ENCODE peak calls at places on chromosomes 7 and 10, in eight cellular contexts. K is K562, R is HCT116, N is endothelial cell of umbilical vein, E is H1, X is HepG2, T is SK-N-SH, V is GM12878. P is an unnamed sample.

GRCh38 chr7:47392241-47392759 is 189.6 kb downstream of the TNS3 start:
- DNase-seq in K (peak; percentile 41), R (no peak), N (no peak), E (no peak), X (no peak), T (no peak), V (no peak), P (no peak)

GRCh38 chr7:17302575-17303142 is 4.2 kb downstream of the AHR start:
- DNase-seq in K (no peak), R (no peak), N (peak; percentile 87), E (no peak), X (no peak), T (no peak), V (peak; percentile 40), P (no peak)

GRCh38 chr7:128106840-128107239 is 75.6 kb upstream of the LRRC4 start:
- DNase-seq in K (no peak), R (no peak), N (no peak), E (no peak), X (no peak), T (no peak), V (no peak), P (no peak)

GRCh38 chr10:6211341-6212265 is 8.9 kb downstream of the PFKFB3 start:
- DNase-seq in K (no peak), R (no peak), N (no peak), E (peak; percentile 50), X (no peak), T (peak; percentile 85), V (no peak), P (no peak)

GRCh38 chr7:2517004-2517403 is 2.6 kb upstream of the LFNG start:
- DNase-seq in K (no peak), R (no peak), N (no peak), E (no peak), X (no peak), T (no peak), V (no peak), P (no peak)

GRCh38 chr7:122143376-122143750 is 686 bp downstream of the AASS start:
- DNase-seq in K (no peak), R (no peak), N (peak; percentile 64), E (no peak), X (no peak), T (peak; percentile 26), V (no peak), P (no peak)

GRCh38 chr10:114504769-114505579 is 100.7 kb upstream of the AFAP1L2 start:
- DNase-seq in K (no peak), R (no peak), N (peak; percentile 99), E (no peak), X (peak; percentile 67), T (no peak), V (no peak), P (no peak)

GRCh38 chr10:130809761-130810515 is 501.6 kb downstream of the TCERG1L start:
- DNase-seq in K (no peak), R (no peak), N (no peak), E (peak; percentile 48), X (no peak), T (no peak), V (no peak), P (no peak)

GRCh38 chr7:55325371-55325792 is 39.8 kb upstream of the LANCL2 start:
- DNase-seq in K (no peak), R (no peak), N (no peak), E (no peak), X (no peak), T (no peak), V (no peak), P (no peak)

GRCh38 chr10:72414642-72415041 is 59.9 kb upstream of the DNAJB12 start:
- DNase-seq in K (no peak), R (no peak), N (no peak), E (no peak), X (no peak), T (no peak), V (no peak), P (no peak)

GRCh38 chr7:82534687-82535086 is 91.1 kb upstream of the CACNA2D1 start:
- DNase-seq in K (no peak), R (peak; percentile 10), N (peak; percentile 79), E (no peak), X (no peak), T (no peak), V (no peak), P (no peak)

GRCh38 chr7:46900312-46901263 is 681.3 kb downstream of the TNS3 start:
- DNase-seq in K (no peak), R (no peak), N (no peak), E (no peak), X (no peak), T (peak; percentile 34), V (no peak), P (no peak)

GRCh38 chr10:79382491-79382941 is 35.2 kb downstream of the PPIF start:
- DNase-seq in K (no peak), R (no peak), N (no peak), E (peak; percentile 45), X (no peak), T (no peak), V (no peak), P (no peak)

GRCh38 chr10:34696423-34696822 is 118.7 kb downstream of the PARD3 start:
- DNase-seq in K (no peak), R (no peak), N (peak; percentile 64), E (no peak), X (no peak), T (no peak), V (no peak), P (no peak)

GRCh38 chr10:47357131-47357582 is 9.0 kb downstream of the RBP3 start:
- DNase-seq in K (no peak), R (no peak), N (no peak), E (no peak), X (no peak), T (no peak), V (no peak), P (no peak)

GRCh38 chr10:25725917-25726716 is 207.9 kb upstream of the MYO3A start:
- DNase-seq in K (peak; percentile 48), R (peak; percentile 35), N (peak; percentile 42), E (no peak), X (peak; percentile 47), T (peak; percentile 46), V (no peak), P (no peak)

GRCh38 chr10:114684822-114685209 is 26.7 kb upstream of the ABLIM1 start:
- DNase-seq in K (no peak), R (no peak), N (peak; percentile 92), E (no peak), X (peak; percentile 95), T (peak; percentile 33), V (no peak), P (no peak)

GRCh38 chr7:114007391-114007790 is 88.6 kb upstream of the PPP1R3A start:
- DNase-seq in K (no peak), R (no peak), N (peak; percentile 56), E (no peak), X (no peak), T (no peak), V (no peak), P (no peak)

GRCh38 chr10:34163075-34163905 is 651.8 kb downstream of the PARD3 start:
- DNase-seq in K (peak; percentile 42), R (no peak), N (peak; percentile 14), E (no peak), X (no peak), T (no peak), V (no peak), P (no peak)

GRCh38 chr10:127411062-127411461 is 138.0 kb upstream of the NPS start:
- DNase-seq in K (no peak), R (no peak), N (no peak), E (no peak), X (no peak), T (no peak), V (no peak), P (no peak)

GRCh38 chr10:102641398-102641797 is 2.9 kb upstream of the TRIM8 start:
- DNase-seq in K (no peak), R (no peak), N (no peak), E (no peak), X (peak; percentile 51), T (no peak), V (no peak), P (no peak)
- H3K9ac ChIP-seq in K (peak overlapping the region; percentile 72), R (peak overlapping the region; percentile 67), N (peak overlapping the region; percentile 68), E (no peak overlapping the region), X (peak overlapping the region; percentile 79), T (peak overlapping the region; percentile 99), V (no peak overlapping the region), P (no peak overlapping the region)

DNA sequence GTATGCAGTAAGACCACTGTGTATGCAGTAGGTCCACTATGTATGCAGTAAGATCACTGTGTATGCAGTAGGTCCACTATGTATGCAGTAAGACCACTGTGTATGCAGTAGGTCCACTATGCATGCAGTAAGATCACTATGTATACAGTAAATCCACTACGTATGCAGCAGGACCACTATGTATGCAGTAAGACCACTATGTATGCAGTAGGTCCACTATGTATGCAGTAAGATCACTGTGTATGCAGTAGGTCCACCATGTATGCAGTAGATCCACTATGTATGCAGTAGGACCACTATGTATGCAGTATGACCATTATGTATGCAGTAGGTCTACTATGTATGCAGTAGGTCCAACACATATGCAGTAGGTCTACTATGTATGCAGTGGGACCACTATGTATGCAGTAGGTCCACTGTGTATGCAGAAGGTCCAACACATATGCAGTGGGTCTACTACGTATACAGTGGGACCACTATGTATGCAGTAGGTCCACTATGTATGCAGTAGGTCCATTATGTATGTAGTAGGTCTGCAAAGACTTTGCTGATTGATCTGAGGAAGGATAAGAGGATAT is 313.6 kb downstream of the ADARB2 start:
- DNase-seq in K (no peak), R (no peak), N (no peak), E (no peak), X (no peak), T (no peak), V (no peak), P (no peak)
- TF ChIP-seq POLR2AphosphoS5 in K (no peak), R (no peak), N (no peak), E (no peak), X (no peak), T (no peak), V (no peak), P (no peak)

GRCh38 chr7:74590814-74591213 is 66.7 kb upstream of the GTF2I start:
- DNase-seq in K (no peak), R (no peak), N (no peak), E (no peak), X (no peak), T (no peak), V (no peak), P (no peak)

GRCh38 chr7:74585844-74586243 is 71.7 kb upstream of the GTF2I start:
- DNase-seq in K (no peak), R (no peak), N (no peak), E (no peak), X (no peak), T (no peak), V (no peak), P (no peak)

GRCh38 chr7:74584160-74584954 is 73.2 kb upstream of the GTF2I start:
- DNase-seq in K (peak; percentile 85), R (no peak), N (peak; percentile 17), E (no peak), X (peak; percentile 81), T (peak; percentile 42), V (no peak), P (no peak)

GRCh38 chr7:74586258-74587200 is 71.0 kb upstream of the GTF2I start:
- DNase-seq in K (no peak), R (no peak), N (no peak), E (no peak), X (no peak), T (no peak), V (no peak), P (no peak)

GRCh38 chr7:74587435-74588126 is 69.9 kb upstream of the GTF2I start:
- DNase-seq in K (peak; percentile 70), R (no peak), N (peak; percentile 88), E (peak; percentile 69), X (no peak), T (peak; percentile 87), V (peak; percentile 70), P (no peak)
- H3K4me3 ChIP-seq in K (no peak overlapping the region), R (no peak overlapping the region), N (no peak overlapping the region), E (no peak overlapping the region), X (no peak overlapping the region), T (peak overlapping the region; percentile 27), V (no peak overlapping the region), P (no peak overlapping the region)

GRCh38 chr7:28389504-28390385 is 22.6 kb upstream of the CREB5 start:
- DNase-seq in K (peak; percentile 44), R (peak; percentile 49), N (peak; percentile 76), E (no peak), X (peak; percentile 29), T (peak; percentile 44), V (no peak), P (peak; percentile 64)
- H3K9ac ChIP-seq in K (no peak overlapping the region), R (no peak overlapping the region), N (no peak overlapping the region), E (no peak overlapping the region), X (no peak overlapping the region), T (no peak overlapping the region), V (no peak overlapping the region), P (peak overlapping the region; percentile 23)

P was measured in SK-N-MC.